ENCODE peak calls at places on chromosomes 3 and 15, in five cellular contexts. V, M, U, G and H are unnamed samples.

GRCh38 chr3:52891164-52891563 is 6.2 kb downstream of the STIMATE start:
- DNase-seq in V (no peak), M (no peak), U (no peak), G (no peak), H (no peak)

GRCh38 chr3:16512435-16513140 is 911 bp downstream of the RFTN1 start:
- DNase-seq in V (no peak), M (no peak), U (no peak), G (no peak), H (peak)

GRCh38 chr3:57019057-57019456 is 41.4 kb upstream of the SPATA12 start:
- DNase-seq in V (no peak), M (no peak), U (no peak), G (no peak), H (no peak)

GRCh38 chr3:71865727-71866126 is 80.8 kb upstream of the PROK2 start:
- DNase-seq in V (no peak), M (no peak), U (no peak), G (no peak), H (no peak)

GRCh38 chr3:138384971-138385370 is 36.6 kb downstream of the MRAS start:
- DNase-seq in V (peak), M (no peak), U (no peak), G (no peak), H (no peak)

GRCh38 chr3:135056084-135056730 is 261.1 kb downstream of the EPHB1 start:
- DNase-seq in V (no peak), M (no peak), U (no peak), G (no peak), H (no peak)

GRCh38 chr3:45212095-45212468 is 14.0 kb downstream of the TMEM158 start:
- DNase-seq in V (no peak), M (no peak), U (no peak), G (no peak), H (no peak)

GRCh38 chr3:170778240-170779217 is 91.5 kb downstream of the RPL22L1 start:
- DNase-seq in V (no peak), M (no peak), U (peak), G (no peak), H (no peak)

GRCh38 chr15:38626443-38627050 is 61.9 kb upstream of the RASGRP1 start:
- DNase-seq in V (no peak), M (no peak), U (no peak), G (no peak), H (no peak)

GRCh38 chr3:53161345-53161819 is 373 bp downstream of the PRKCD start:
- DNase-seq in V (no peak), M (no peak), U (no peak), G (no peak), H (no peak)

GRCh38 chr15:28984421-28985375 is 98.9 kb downstream of the APBA2 start:
- DNase-seq in V (peak), M (peak), U (no peak), G (no peak), H (peak)

GRCh38 chr3:172562881-172563835 is 39.9 kb upstream of the TNFSF10 start:
- DNase-seq in V (peak), M (peak), U (no peak), G (no peak), H (no peak)

GRCh38 chr15:66387176-66388056 is 704 bp downstream of the MAP2K1 start:
- DNase-seq in V (peak), M (peak), U (peak), G (no peak), H (peak)

GRCh38 chr15:66927326-66928077 is 137.9 kb upstream of the SMAD3 start:
- DNase-seq in V (no peak), M (peak), U (no peak), G (no peak), H (no peak)

GRCh38 chr15:83396071-83396470 is 51.1 kb upstream of the SH3GL3 start:
- DNase-seq in V (no peak), M (no peak), U (no peak), G (no peak), H (no peak)

GRCh38 chr15:59532770-59533379 is 78.7 kb upstream of the GCNT3 start:
- DNase-seq in V (peak), M (peak), U (peak), G (no peak), H (peak)
- TF ChIP-seq MXI1 in V (no peak), M (no peak), U (no peak), G (no peak), H (peak)

DNA sequence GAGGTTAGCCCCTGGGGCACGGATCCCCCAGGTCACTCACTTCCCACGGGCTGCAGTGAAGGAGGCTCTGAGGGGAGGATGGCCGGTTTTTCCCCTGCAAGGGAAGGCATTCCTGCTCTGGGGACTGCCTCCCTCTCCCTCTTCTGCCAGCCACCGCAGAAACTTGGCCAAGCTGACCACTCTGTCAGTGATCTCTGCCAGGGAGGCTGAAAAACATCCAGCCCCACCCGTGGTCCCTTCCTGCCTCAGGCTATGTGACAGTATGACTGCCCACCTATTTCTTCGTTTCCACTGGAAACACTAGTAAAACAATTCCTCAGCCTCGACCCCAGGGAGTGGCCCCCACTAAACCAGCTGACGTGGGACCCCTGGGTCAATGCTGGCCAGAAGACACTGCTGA is 14.6 kb upstream of the FANCD2 start:
- DNase-seq in V (no peak), M (no peak), U (no peak), G (no peak), H (no peak)
- TF ChIP-seq MXI1 in V (no peak), M (no peak), U (no peak), G (no peak), H (no peak)

GRCh38 chr3:194757629-194758028 is 71.9 kb downstream of the FAM43A start:
- DNase-seq in V (no peak), M (no peak), U (no peak), G (no peak), H (peak)

GRCh38 chr3:194756460-194757355 is 71.0 kb downstream of the FAM43A start:
- DNase-seq in V (no peak), M (no peak), U (no peak), G (no peak), H (peak)

GRCh38 chr3:194758716-194759115 is 73.0 kb downstream of the FAM43A start:
- DNase-seq in V (no peak), M (no peak), U (no peak), G (no peak), H (no peak)

GRCh38 chr3:194760740-194761139 is 75.1 kb downstream of the FAM43A start:
- DNase-seq in V (no peak), M (no peak), U (no peak), G (no peak), H (no peak)

GRCh38 chr3:194761384-194761783 is 75.7 kb downstream of the FAM43A start:
- DNase-seq in V (no peak), M (no peak), U (no peak), G (no peak), H (no peak)
- TF ChIP-seq MXI1 in V (no peak), M (no peak), U (no peak), G (no peak), H (no peak)

GRCh38 chr3:37396731-37397130 is 222.3 kb upstream of the LRRFIP2 start:
- DNase-seq in V (no peak), M (no peak), U (no peak), G (no peak), H (no peak)
- TF ChIP-seq MXI1 in V (no peak), M (no peak), U (no peak), G (no peak), H (no peak)

GRCh38 chr15:65110676-65111292 is 4.2 kb downstream of the UBAP1L start:
- DNase-seq in V (no peak), M (peak), U (no peak), G (no peak), H (peak)
- TF ChIP-seq MXI1 in V (no peak), M (no peak), U (no peak), G (no peak), H (no peak)